ENCODE peak calls at places on chromosome 17, in seven cellular contexts. C is upper lobe of right lung, Y is mammary epithelial cell, T is cardiac muscle cell, M is K562, J is left lung, X is uterus. U is an unnamed sample. For H3K4me1, the result is how much of the 10 kb centered on the place peaks cover.

GRCh38 chr17:32445075-32445427 is 741 bp downstream of the PSMD11 start:
- DNase-seq in M (peak), T (peak), Y (peak), X (no peak), C (no peak), J (no peak), U (no peak)

GRCh38 chr17:47741793-47742145 is 8.7 kb downstream of the TBX21 start:
- DNase-seq in J (no peak), Y (no peak), T (no peak), X (no peak), M (no peak), C (no peak), U (no peak)

GRCh38 chr17:59287887-59288286 is 43.6 kb upstream of the YPEL2 start:
- DNase-seq in J (no peak), X (no peak), M (no peak), C (no peak), T (no peak), Y (no peak), U (no peak)

GRCh38 chr17:71304498-71305158 is 816.2 kb upstream of the SOX9 start:
- DNase-seq in M (no peak), C (no peak), T (no peak), X (no peak), J (no peak), Y (no peak), U (no peak)

GRCh38 chr17:7132511-7133094 is 18.0 kb upstream of the ASGR2 start:
- DNase-seq in J (no peak), C (peak), Y (no peak), T (peak), X (no peak), M (no peak), U (no peak)

GRCh38 chr17:15744091-15744676 is 12.1 kb downstream of the TBC1D26 start:
- DNase-seq in T (no peak), M (no peak), Y (no peak), J (no peak), X (no peak), C (no peak), U (no peak)

GRCh38 chr17:59513934-59514841 is 51.2 kb upstream of the DHX40 start:
- DNase-seq in T (peak), Y (peak), M (no peak), C (peak), X (peak), J (peak), U (peak)

GRCh38 chr17:33873218-33873617 is 381.9 kb upstream of the CCL2 start:
- DNase-seq in C (no peak), M (peak), J (no peak), Y (no peak), T (no peak), X (no peak), U (no peak)

GRCh38 chr17:44637066-44637465 is 19.2 kb upstream of the MEIOC start:
- DNase-seq in T (no peak), Y (no peak), J (no peak), C (no peak), X (no peak), M (no peak), U (no peak)

GRCh38 chr17:12789075-12789975 is at the start of gene ARHGAP44:
- DNase-seq in M (peak), J (peak), X (peak), T (peak), Y (peak), C (peak), U (peak)

GRCh38 chr17:2002767-2003329 is 22.3 kb downstream of the RTN4RL1 start:
- DNase-seq in J (no peak), C (no peak), T (no peak), X (no peak), M (no peak), Y (no peak), U (no peak)

GRCh38 chr17:69111794-69112193 is 29.9 kb downstream of the ABCA6 start:
- DNase-seq in M (no peak), Y (no peak), C (no peak), J (no peak), T (no peak), X (no peak), U (no peak)

GRCh38 chr17:58335779-58336455 is 7.3 kb upstream of the TSPOAP1 start:
- DNase-seq in M (no peak), C (peak), Y (peak), X (no peak), T (no peak), J (no peak), U (no peak)

GRCh38 chr17:58339775-58340622 is 11.4 kb upstream of the TSPOAP1 start:
- DNase-seq in C (peak), M (no peak), J (no peak), T (no peak), X (no peak), Y (no peak), U (no peak)

GRCh38 chr17:36931096-36931696 is 6.1 kb upstream of the LHX1 start:
- DNase-seq in J (no peak), T (no peak), Y (no peak), X (no peak), C (no peak), M (no peak), U (no peak)

GRCh38 chr17:44198721-44199552 is 747 bp downstream of the ATXN7L3 start:
- DNase-seq in Y (peak), T (peak), M (peak), X (peak), C (peak), J (peak), U (no peak)

GRCh38 chr17:46216682-46217081 is 23.5 kb upstream of the KANSL1 start:
- DNase-seq in Y (no peak), J (no peak), C (no peak), T (no peak), X (no peak), M (no peak), U (no peak)

GRCh38 chr17:41537990-41538389 is 9.9 kb upstream of the KRT19 start:
- DNase-seq in J (peak), Y (peak), M (no peak), C (no peak), X (no peak), T (no peak), U (no peak)

GRCh38 chr17:61836266-61837174 is 26.8 kb downstream of the BRIP1 start:
- DNase-seq in J (no peak), M (no peak), T (no peak), X (no peak), C (no peak), Y (no peak), U (no peak)

GRCh38 chr17:4950075-4950756 is 703 bp upstream of the ENO3 start:
- DNase-seq in J (peak), T (peak), Y (no peak), M (peak), C (peak), X (peak), U (no peak)

GRCh38 chr17:62614142-62614541 is 13.3 kb upstream of the MRC2 start:
- DNase-seq in T (peak), M (no peak), J (no peak), Y (no peak), X (no peak), C (no peak), U (no peak)

GRCh38 chr17:68906638-68907037 is 48.6 kb downstream of the ABCA8 start:
- DNase-seq in M (peak), J (no peak), X (no peak), C (no peak), Y (peak), T (peak), U (no peak)

GRCh38 chr17:58277726-58278595 is 2.8 kb downstream of the MPO start:
- DNase-seq in C (no peak), Y (no peak), J (no peak), M (no peak), X (no peak), T (no peak), U (peak)

GRCh38 chr17:72726936-72727335 is 365.6 kb downstream of the SLC39A11 start:
- DNase-seq in T (no peak), X (no peak), Y (peak), M (no peak), C (no peak), J (peak), U (no peak)

GRCh38 chr17:79657036-79657435 is 46.2 kb upstream of the RBFOX3 start:
- DNase-seq in C (no peak), T (no peak), M (no peak), Y (no peak), J (peak), X (peak), U (no peak)

GRCh38 chr17:80264048-80264792 is 3.6 kb downstream of the RNF213 start:
- DNase-seq in T (no peak), X (no peak), J (no peak), C (peak), M (no peak), Y (no peak), U (no peak)

GRCh38 chr17:47250855-47251254 is 2.8 kb upstream of the ITGB3 start:
- DNase-seq in J (no peak), X (no peak), C (no peak), T (no peak), Y (no peak), M (no peak), U (no peak)

GRCh38 chr17:29835438-29836351 is 94.3 kb downstream of the SSH2 start:
- DNase-seq in J (no peak), T (no peak), C (peak), M (no peak), Y (no peak), X (no peak), U (no peak)

GRCh38 chr17:40021471-40021961 is 6.3 kb downstream of the CSF3 start:
- DNase-seq in M (peak), Y (peak), C (no peak), T (no peak), J (no peak), X (peak), U (no peak)

GRCh38 chr17:4898927-4899326 is 409 bp upstream of the C17orf107 start:
- DNase-seq in X (no peak), J (no peak), T (no peak), C (no peak), M (no peak), Y (no peak), U (no peak)

GRCh38 chr17:56976941-56977570 is 875 bp upstream of the SCPEP1 start:
- DNase-seq in C (no peak), T (peak), X (no peak), J (no peak), Y (no peak), M (peak), U (peak)

GRCh38 chr17:33778505-33779398 is 476.3 kb upstream of the CCL2 start:
- DNase-seq in C (no peak), M (peak), Y (peak), T (peak), X (no peak), J (no peak), U (no peak)

GRCh38 chr17:5608696-5609095 is 24.4 kb upstream of the NLRP1 start:
- DNase-seq in Y (no peak), X (no peak), T (no peak), M (no peak), J (no peak), C (no peak), U (no peak)

GRCh38 chr17:21282231-21282630 is 2.3 kb upstream of the MAP2K3 start:
- DNase-seq in X (peak), J (no peak), M (no peak), C (no peak), Y (peak), T (no peak), U (no peak)

GRCh38 chr17:64202683-64203430 is 60.2 kb downstream of the TEX2 start:
- DNase-seq in C (no peak), T (no peak), J (no peak), X (no peak), Y (peak), M (no peak), U (no peak)

GRCh38 chr17:79942011-79942405 is 93.7 kb downstream of the TBC1D16 start:
- DNase-seq in J (no peak), M (peak), X (peak), T (no peak), Y (no peak), C (peak), U (no peak)

GRCh38 chr17:17485420-17485819 is 8.6 kb downstream of the MED9 start:
- DNase-seq in M (no peak), J (no peak), Y (no peak), C (peak), T (no peak), X (no peak), U (no peak)
- H3K4me3 ChIP-seq in M (no peak), J (no peak), Y (no peak), C (no peak), T (no peak), X (no peak), U (no peak)

GRCh38 chr17:38418693-38419507 is 9.4 kb upstream of the ARHGAP23 start:
- DNase-seq in T (peak), J (no peak), M (peak), Y (no peak), X (no peak), C (no peak), U (no peak)
- H3K4me1 ChIP-seq in T (under half), J (under half), M (under half), Y (under half), X (under half), C (under half), U (half or more)

DNA sequence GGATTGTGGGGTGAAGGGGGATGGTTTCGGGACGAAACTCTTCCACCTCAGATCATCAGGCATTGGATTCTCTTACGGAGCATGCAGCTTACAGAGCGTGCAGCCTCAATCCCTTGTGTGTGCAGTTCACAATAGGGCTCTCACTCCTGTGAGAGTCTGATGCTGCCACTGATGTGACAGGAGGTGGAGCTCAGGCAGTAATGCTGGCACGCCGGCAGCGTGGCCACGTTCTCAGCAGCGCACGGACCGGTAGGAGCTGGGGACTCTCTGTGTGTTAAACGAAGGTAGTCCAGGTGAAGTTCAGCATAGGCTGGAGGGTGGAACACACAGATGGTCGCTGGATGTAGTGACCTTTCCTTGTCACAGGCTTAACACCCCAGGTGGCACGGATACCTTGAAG is 37.8 kb downstream of the SEC14L1 start:
- DNase-seq in T (no peak), J (no peak), X (no peak), M (no peak), Y (no peak), C (no peak), U (no peak)
- H3K4me3 ChIP-seq in T (no peak), J (no peak), X (no peak), M (no peak), Y (no peak), C (no peak), U (no peak)

DNA sequence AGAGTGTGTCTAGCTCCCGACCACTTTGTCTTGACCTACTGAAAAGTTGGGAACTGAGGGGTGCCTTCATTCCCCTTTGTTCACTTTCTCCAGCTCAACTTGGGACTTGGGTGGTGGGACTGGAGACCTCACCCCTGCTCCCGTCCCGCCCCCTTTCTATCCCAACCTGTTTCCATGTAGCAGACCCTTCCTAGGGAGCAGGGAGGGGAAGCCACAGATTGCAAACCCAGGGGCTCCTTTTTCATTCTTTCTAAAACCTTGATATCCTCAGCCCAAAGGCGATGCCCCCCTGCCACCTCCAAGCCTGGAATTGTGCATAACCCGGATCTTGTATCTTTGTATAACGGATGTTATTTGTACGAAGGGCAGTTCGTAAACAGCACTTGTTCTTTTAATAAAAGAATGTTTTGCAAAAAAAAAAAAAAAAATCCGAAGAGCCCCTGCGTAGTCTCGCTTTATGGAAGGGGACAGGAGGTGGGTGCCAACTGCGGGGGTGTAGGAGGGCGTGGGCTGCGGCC is 714 bp upstream of the CISD3 start:
- DNase-seq in X (no peak), C (no peak), J (no peak), Y (no peak), M (no peak), T (no peak), U (no peak)
- H3K4me1 ChIP-seq in X (under half), C (under half), J (half or more), Y (under half), M (half or more), T (under half), U (under half)

GRCh38 chr17:50451943-50452626 is 16.6 kb downstream of the CHAD start:
- DNase-seq in T (no peak), M (no peak), Y (no peak), X (no peak), J (no peak), C (no peak), U (no peak)
- H3K4me3 ChIP-seq in T (no peak), M (no peak), Y (no peak), X (no peak), J (no peak), C (no peak), U (no peak)

DNA sequence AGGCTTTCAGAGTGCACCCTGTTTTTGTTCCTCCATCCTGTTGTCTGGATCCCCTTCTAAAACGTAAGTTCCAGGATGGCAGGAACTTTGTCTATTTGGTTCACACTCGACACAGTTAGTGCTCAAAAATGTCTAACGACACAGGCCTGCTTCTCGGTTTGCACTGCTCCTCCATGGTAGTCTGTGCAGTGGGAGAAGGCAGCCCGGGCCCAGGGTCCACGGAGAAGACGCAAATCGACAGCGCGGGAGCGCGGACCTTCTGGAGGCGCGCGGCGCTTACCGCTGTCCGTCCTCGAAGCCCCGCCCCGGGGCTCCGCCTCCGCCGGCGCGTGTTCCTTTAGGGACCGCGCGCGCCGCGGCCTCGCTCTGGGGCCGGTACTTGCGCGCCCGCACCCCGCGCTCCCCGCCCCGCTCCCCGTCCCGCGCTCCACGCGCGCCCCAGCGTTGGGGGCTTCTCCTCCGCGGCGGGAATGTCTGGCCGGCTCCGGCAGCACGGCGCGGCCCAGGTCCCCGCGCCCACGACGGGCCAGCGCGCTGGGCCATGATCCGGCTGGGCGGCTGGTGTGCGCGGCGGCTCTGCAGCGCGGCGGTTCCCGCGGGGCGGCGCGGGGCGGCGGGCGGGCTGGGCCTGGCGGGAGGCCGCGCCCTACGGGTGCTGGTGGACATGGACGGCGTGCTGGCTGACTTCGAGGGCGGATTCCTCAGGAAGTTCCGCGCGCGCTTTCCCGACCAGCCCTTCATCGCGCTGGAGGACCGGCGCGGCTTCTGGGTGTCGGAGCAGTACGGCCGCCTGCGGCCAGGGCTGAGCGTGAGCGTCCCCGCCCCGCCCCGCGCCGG is at the start of gene NT5M:
- DNase-seq in T (peak), X (peak), C (peak), Y (peak), J (peak), M (peak), U (peak)
- H3K4me1 ChIP-seq in T (under half), X (under half), C (under half), Y (under half), J (under half), M (under half), U (under half)

GRCh38 chr17:8681175-8681949 is 50.8 kb upstream of the MYH10 start:
- DNase-seq in M (no peak), T (no peak), J (no peak), Y (no peak), X (peak), C (no peak), U (no peak)
- H3K4me3 ChIP-seq in M (no peak), T (no peak), J (no peak), Y (no peak), X (peak), C (no peak), U (peak)

GRCh38 chr17:28704219-28704858 is 7.3 kb downstream of the PROCA1 start:
- DNase-seq in M (peak), T (no peak), Y (no peak), C (no peak), J (no peak), X (no peak), U (no peak)
- H3K4me1 ChIP-seq in M (under half), T (under half), Y (under half), C (under half), J (under half), X (under half), U (under half)

GRCh38 chr17:67431210-67432015 is 54.3 kb downstream of the PITPNC1 start:
- DNase-seq in Y (peak), M (no peak), C (no peak), J (no peak), X (no peak), T (no peak), U (no peak)
- H3K4me3 ChIP-seq in Y (no peak), M (no peak), C (no peak), J (no peak), X (no peak), T (no peak), U (no peak)

DNA sequence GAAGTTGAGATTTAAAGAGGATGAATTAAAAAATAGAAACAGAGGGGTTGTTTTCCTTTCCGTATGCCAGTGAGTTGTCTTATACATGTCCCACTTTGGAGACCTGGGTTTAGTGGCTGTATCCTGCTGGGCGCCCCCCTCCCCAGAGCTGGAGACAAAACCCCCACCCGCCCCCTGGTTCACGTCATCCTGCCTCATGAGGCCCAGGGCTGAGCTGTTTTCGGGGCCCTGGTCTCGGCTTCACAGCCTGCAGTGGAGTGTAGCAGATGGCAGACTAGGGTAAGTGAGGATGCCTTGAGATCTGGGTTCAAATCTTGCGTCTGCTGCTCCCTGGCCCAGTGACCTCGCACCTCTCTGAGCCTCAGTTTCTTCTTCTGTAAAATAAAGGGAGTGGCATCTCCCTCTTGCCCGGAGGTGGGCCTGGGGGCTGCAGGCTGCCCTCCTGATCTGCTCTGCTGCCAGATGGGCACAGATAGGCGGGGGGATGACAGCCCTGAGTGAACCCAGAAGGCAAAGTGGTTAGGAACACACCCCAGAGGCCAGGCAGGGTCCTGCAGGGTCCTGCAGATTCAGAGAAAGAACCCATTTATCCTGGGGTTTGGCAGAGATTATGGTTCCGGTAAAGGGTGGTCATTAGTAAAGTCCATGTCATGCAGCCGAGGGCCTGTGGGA is 45.1 kb downstream of the SOCS3 start:
- DNase-seq in C (no peak), J (no peak), Y (no peak), T (no peak), M (peak), X (no peak), U (no peak)
- H3K4me1 ChIP-seq in C (under half), J (half or more), Y (under half), T (under half), M (half or more), X (under half), U (under half)

U was measured in right atrium auricular region.